ENCODE peak calls at places on chromosomes 3 and 15, in nine cellular contexts. M, A, N, E, B, H, T, J and I are unnamed samples.
A peak's percentile ranks its signal among the peaks of the same experiment; 100 is the strongest.

GRCh38 chr15:70854669-70854976 is 666 bp upstream of the LARP6 start:
- DNase-seq in M (no peak), A (no peak), N (no peak), E (no peak), B (no peak), H (peak; percentile 55), T (no peak), J (peak; percentile 18), I (peak; percentile 49)

GRCh38 chr15:70187331-70187730 is 89.6 kb upstream of the TLE3 start:
- DNase-seq in M (no peak), A (no peak), N (no peak), E (no peak), B (no peak), H (no peak), T (no peak), J (no peak), I (no peak)

GRCh38 chr3:13850161-13850945 is 29.5 kb downstream of the WNT7A start:
- DNase-seq in M (no peak), A (no peak), N (no peak), E (no peak), B (no peak), H (peak; percentile 35), T (peak; percentile 23), J (no peak), I (no peak)

GRCh38 chr15:44199393-44199792 is 4.3 kb upstream of the FRMD5 start:
- DNase-seq in M (no peak), A (no peak), N (no peak), E (no peak), B (no peak), H (no peak), T (no peak), J (no peak), I (no peak)

GRCh38 chr3:27160779-27161287 is 208.3 kb downstream of the NEK10 start:
- DNase-seq in M (no peak), A (no peak), N (no peak), E (no peak), B (no peak), H (no peak), T (no peak), J (no peak), I (no peak)

GRCh38 chr3:157388051-157388450 is 48.6 kb upstream of the PTX3 start:
- DNase-seq in M (no peak), A (no peak), N (no peak), E (no peak), B (no peak), H (no peak), T (no peak), J (no peak), I (no peak)

GRCh38 chr3:22859618-22860017 is 343.5 kb upstream of the UBE2E2 start:
- DNase-seq in M (no peak), A (no peak), N (no peak), E (no peak), B (no peak), H (no peak), T (no peak), J (no peak), I (no peak)

GRCh38 chr15:29854413-29854812 is 32.1 kb upstream of the TJP1 start:
- DNase-seq in M (no peak), A (no peak), N (no peak), E (no peak), B (no peak), H (peak; percentile 36), T (no peak), J (no peak), I (no peak)

GRCh38 chr3:184315871-184316661 is 1.7 kb downstream of the EIF4G1 start:
- DNase-seq in M (no peak), A (no peak), N (no peak), E (no peak), B (no peak), H (no peak), T (no peak), J (no peak), I (no peak)

GRCh38 chr15:31236184-31237041 is 90.2 kb upstream of the KLF13 start:
- DNase-seq in M (no peak), A (no peak), N (peak; percentile 88), E (peak; percentile 75), B (no peak), H (peak; percentile 85), T (peak; percentile 18), J (peak; percentile 70), I (peak; percentile 89)

GRCh38 chr15:89119489-89120478 is 31.5 kb downstream of the ABHD2 start:
- DNase-seq in M (no peak), A (no peak), N (no peak), E (no peak), B (no peak), H (peak; percentile 95), T (peak; percentile 66), J (no peak), I (no peak)

GRCh38 chr15:55703873-55704285 is 39.1 kb downstream of the PRTG start:
- DNase-seq in M (no peak), A (no peak), N (no peak), E (no peak), B (no peak), H (no peak), T (no peak), J (peak; percentile 54), I (peak; percentile 23)

GRCh38 chr3:187967982-187968381 is 186.0 kb upstream of the LPP start:
- DNase-seq in M (no peak), A (no peak), N (no peak), E (no peak), B (no peak), H (no peak), T (no peak), J (no peak), I (no peak)

GRCh38 chr3:190323241-190323617 is 983 bp upstream of the CLDN1 start:
- DNase-seq in M (no peak), A (no peak), N (no peak), E (no peak), B (no peak), H (no peak), T (no peak), J (peak; percentile 75), I (no peak)